ENCODE peak calls at places on chromosomes 6 and 20, in seven cellular contexts. W is SK-N-SH, D is H1, V is GM12878, E is HepG2, U is GM12891, N is K562. M is an unnamed sample.

GRCh38 chr6:108423982-108424695 is 129.3 kb downstream of the AFG1L start:
- DNase-seq in W (no peak), D (no peak), V (no peak), E (no peak), U (no peak), N (no peak), M (no peak)

GRCh38 chr20:62500237-62500864 is 24.6 kb upstream of the GATA5 start:
- DNase-seq in W (peak), D (peak), V (no peak), E (peak), U (peak), N (peak), M (peak)

GRCh38 chr20:19376451-19376971 is 164.1 kb downstream of the SLC24A3 start:
- DNase-seq in W (no peak), D (no peak), V (no peak), E (no peak), U (no peak), N (no peak), M (no peak)

GRCh38 chr6:137767931-137768690 is 98.9 kb upstream of the TNFAIP3 start:
- DNase-seq in W (no peak), D (no peak), V (peak), E (no peak), U (no peak), N (no peak), M (peak)

GRCh38 chr6:84615987-84616386 is 148.4 kb downstream of the TBX18 start:
- DNase-seq in W (no peak), D (no peak), V (no peak), E (no peak), U (no peak), N (no peak), M (no peak)

GRCh38 chr6:43709654-43710303 is 22.2 kb upstream of the MRPS18A start:
- DNase-seq in W (no peak), D (no peak), V (no peak), E (no peak), U (no peak), N (no peak), M (no peak)

GRCh38 chr20:21702553-21703467 is 2.7 kb upstream of the PAX1 start:
- DNase-seq in W (peak), D (peak), V (no peak), E (peak), U (no peak), N (peak), M (no peak)

GRCh38 chr20:40606237-40606636 is 82.8 kb downstream of the MAFB start:
- DNase-seq in W (no peak), D (no peak), V (no peak), E (no peak), U (no peak), N (no peak), M (no peak)

GRCh38 chr6:125357515-125358256 is 55.9 kb upstream of the HDDC2 start:
- DNase-seq in W (no peak), D (no peak), V (no peak), E (no peak), U (no peak), N (no peak), M (no peak)

GRCh38 chr6:85997206-85997605 is 354.5 kb upstream of the SYNCRIP start:
- DNase-seq in W (no peak), D (no peak), V (no peak), E (no peak), U (no peak), N (no peak), M (no peak)

GRCh38 chr6:117574198-117574597 is 28.1 kb downstream of the GOPC start:
- DNase-seq in W (no peak), D (no peak), V (no peak), E (no peak), U (no peak), N (no peak), M (no peak)
- TF ChIP-seq POLR2AphosphoS5 in W (no peak), D (no peak), V (no peak), E (no peak), U (no peak), N (no peak), M (no peak)

GRCh38 chr6:158645064-158646022 is 800 bp upstream of the DYNLT1 start:
- DNase-seq in W (no peak), D (no peak), V (no peak), E (no peak), U (no peak), N (no peak), M (no peak)

GRCh38 chr6:158640519-158640918 is 4.0 kb downstream of the DYNLT1 start:
- DNase-seq in W (no peak), D (peak), V (no peak), E (no peak), U (no peak), N (no peak), M (no peak)

GRCh38 chr6:158644227-158645063 is at the start of gene DYNLT1:
- DNase-seq in W (peak), D (peak), V (peak), E (peak), U (peak), N (peak), M (peak)

GRCh38 chr6:158642097-158642601 is 2.4 kb downstream of the DYNLT1 start:
- DNase-seq in W (no peak), D (no peak), V (no peak), E (no peak), U (no peak), N (no peak), M (no peak)

GRCh38 chr6:158642805-158643489 is 1.6 kb downstream of the DYNLT1 start:
- DNase-seq in W (no peak), D (no peak), V (no peak), E (no peak), U (no peak), N (no peak), M (no peak)
- TF ChIP-seq TAF1 in W (peak), D (no peak), V (no peak), E (no peak), U (no peak), N (no peak), M (no peak)

DNA sequence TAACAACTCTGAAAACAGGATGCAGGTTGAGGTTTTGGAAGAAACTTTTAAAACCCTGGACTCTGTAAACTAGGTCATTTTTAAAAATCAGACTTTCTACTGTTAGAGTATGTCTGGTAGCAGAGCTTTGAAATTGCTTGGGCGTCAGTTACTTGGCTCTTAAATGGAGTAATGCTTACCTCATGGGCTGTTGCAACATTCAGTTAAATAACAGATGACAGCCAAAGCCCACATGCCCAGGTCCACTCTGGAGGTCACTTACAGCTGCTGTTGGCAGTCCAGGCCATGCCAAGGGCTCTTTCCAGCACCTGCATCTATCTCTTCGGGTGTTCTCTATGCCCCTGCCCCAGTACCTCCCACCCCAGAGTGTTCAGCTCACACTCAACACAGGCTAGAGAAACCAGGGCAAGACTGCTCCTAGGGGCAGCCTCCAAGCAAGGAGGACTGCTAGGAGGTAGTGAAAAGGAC is 96.4 kb downstream of the BANF2 start:
- DNase-seq in W (no peak), D (no peak), V (no peak), E (peak), U (no peak), N (no peak), M (no peak)
- TF ChIP-seq POLR2AphosphoS5 in W (no peak), D (no peak), V (no peak), E (no peak), U (no peak), N (no peak), M (no peak)

DNA sequence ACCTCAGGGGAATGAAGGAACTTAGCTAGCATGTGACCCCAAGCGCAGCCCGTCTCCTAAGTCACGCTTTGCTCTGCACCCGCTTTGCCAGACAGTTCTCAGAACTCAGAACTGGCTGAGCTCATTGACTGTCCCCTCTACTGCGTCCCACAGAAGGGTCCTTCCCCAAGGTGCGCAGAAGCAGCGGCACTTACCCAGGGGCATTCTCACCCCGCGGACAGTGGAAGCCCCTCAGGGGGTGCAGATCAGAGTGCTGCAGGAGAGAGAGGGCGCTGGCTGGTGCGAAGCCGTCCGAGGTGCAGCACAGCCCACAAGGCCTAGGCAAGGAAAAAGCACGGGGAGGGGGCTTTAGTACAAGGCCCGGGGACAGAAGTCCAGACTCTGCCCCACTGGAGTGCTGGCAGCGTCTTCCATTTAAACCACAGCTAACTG is 802 bp downstream of the SNHG17 start:
- DNase-seq in W (peak), D (no peak), V (no peak), E (no peak), U (no peak), N (peak), M (no peak)
- TF ChIP-seq TAF1 in W (no peak), D (no peak), V (no peak), E (no peak), U (no peak), N (no peak), M (no peak)

DNA sequence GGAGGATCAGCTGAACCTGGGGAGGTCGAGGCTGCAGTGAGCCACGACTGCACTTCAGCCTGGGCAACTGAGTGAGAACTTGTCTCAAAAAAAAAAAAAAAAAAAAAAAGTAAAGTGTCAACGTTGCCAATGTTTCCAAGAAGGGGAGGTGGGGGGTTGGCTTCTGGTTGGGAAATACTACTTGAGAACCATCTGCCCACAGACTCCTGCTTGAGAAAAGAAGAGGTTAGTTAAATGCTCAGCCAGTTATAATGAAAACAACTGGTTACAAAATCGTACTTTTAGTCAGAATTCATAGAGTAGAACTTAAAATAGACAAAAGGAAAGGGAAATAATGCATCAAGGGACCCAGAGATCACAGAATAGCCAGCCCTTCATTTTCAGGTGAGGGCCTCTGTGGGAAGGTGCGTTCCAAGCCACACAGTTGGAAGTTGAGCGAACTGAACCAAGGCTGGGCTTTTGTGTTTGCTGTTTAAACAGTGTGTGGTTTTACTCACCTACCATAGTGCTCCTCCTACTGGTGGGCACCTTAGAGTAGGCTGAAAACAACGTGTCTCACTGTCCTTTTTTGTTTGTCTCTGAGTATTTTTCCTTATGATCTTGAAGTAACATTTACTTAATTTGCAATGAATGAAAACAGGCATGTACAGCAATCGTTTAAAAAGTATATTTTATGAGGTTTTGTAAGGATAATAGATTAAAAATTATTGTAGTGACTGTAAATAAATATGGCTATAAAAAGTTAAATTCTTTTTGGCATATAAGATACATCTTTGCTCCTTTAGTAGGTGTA is 200.7 kb downstream of the BCAS1 start:
- DNase-seq in W (peak), D (no peak), V (peak), E (peak), U (no peak), N (peak), M (no peak)
- TF ChIP-seq POLR2AphosphoS5 in W (no peak), D (no peak), V (no peak), E (no peak), U (no peak), N (no peak), M (no peak)

GRCh38 chr6:34674268-34674639 is 22.3 kb downstream of the ILRUN start:
- DNase-seq in W (no peak), D (no peak), V (no peak), E (peak), U (no peak), N (no peak), M (no peak)
- TF ChIP-seq TAF1 in W (no peak), D (no peak), V (no peak), E (no peak), U (no peak), N (no peak), M (no peak)

GRCh38 chr6:36598739-36599318 is 4.7 kb downstream of the SRSF3 start:
- DNase-seq in W (no peak), D (no peak), V (no peak), E (no peak), U (no peak), N (no peak), M (no peak)
- TF ChIP-seq POLR2AphosphoS5 in W (no peak), D (peak), V (peak), E (no peak), U (no peak), N (peak), M (peak)

GRCh38 chr6:14981960-14982359 is 263.9 kb upstream of the JARID2 start:
- DNase-seq in W (no peak), D (no peak), V (no peak), E (no peak), U (no peak), N (no peak), M (no peak)
- TF ChIP-seq TAF1 in W (no peak), D (no peak), V (no peak), E (no peak), U (no peak), N (no peak), M (no peak)

GRCh38 chr6:37042139-37042538 is 36.7 kb downstream of the FGD2 start:
- DNase-seq in W (no peak), D (no peak), V (no peak), E (no peak), U (no peak), N (no peak), M (no peak)

GRCh38 chr6:37041521-37041920 is 36.1 kb downstream of the FGD2 start:
- DNase-seq in W (no peak), D (no peak), V (no peak), E (no peak), U (no peak), N (no peak), M (no peak)

GRCh38 chr6:37039958-37040357 is 34.5 kb downstream of the FGD2 start:
- DNase-seq in W (no peak), D (no peak), V (no peak), E (no peak), U (no peak), N (no peak), M (no peak)

GRCh38 chr6:37036146-37036545 is 30.7 kb downstream of the FGD2 start:
- DNase-seq in W (no peak), D (no peak), V (no peak), E (no peak), U (no peak), N (no peak), M (no peak)

GRCh38 chr6:37038297-37039198 is 33.1 kb downstream of the FGD2 start:
- DNase-seq in W (peak), D (no peak), V (no peak), E (no peak), U (no peak), N (peak), M (no peak)
- TF ChIP-seq POLR2AphosphoS5 in W (no peak), D (no peak), V (no peak), E (no peak), U (no peak), N (no peak), M (no peak)

M was measured in GM12892.